ENCODE peak calls at places on chromosome 11, in four cellular contexts. D, C, M and R are unnamed samples.

GRCh38 chr11:34721646-34722045 is 100.8 kb downstream of the EHF start:
- DNase-seq in D (no peak), C (no peak), M (no peak), R (no peak)

GRCh38 chr11:122696662-122697061 is 41.1 kb downstream of the UBASH3B start:
- DNase-seq in D (no peak), C (no peak), M (no peak), R (no peak)

GRCh38 chr11:122071680-122072321 is 44.2 kb downstream of the BLID start:
- DNase-seq in D (no peak), C (peak; percentile 27), M (no peak), R (no peak)

GRCh38 chr11:59668188-59668949 is 468 bp downstream of the PATL1 start:
- DNase-seq in D (peak; percentile 53), C (peak; percentile 70), M (no peak), R (peak; percentile 63)

GRCh38 chr11:81237139-81237538 is 1496.5 kb downstream of the FAM181B start:
- DNase-seq in D (no peak), C (peak; percentile 6), M (no peak), R (no peak)

GRCh38 chr11:96055706-96056387 is 131.9 kb upstream of the MTMR2 start:
- DNase-seq in D (no peak), C (no peak), M (no peak), R (no peak)

GRCh38 chr11:132336781-132337535 is 966.5 kb downstream of the NTM start:
- DNase-seq in D (no peak), C (no peak), M (no peak), R (no peak)

GRCh38 chr11:33897761-33898403 is 6.0 kb upstream of the LMO2 start:
- DNase-seq in D (no peak), C (no peak), M (no peak), R (no peak)

GRCh38 chr11:61971177-61972111 is 4.0 kb upstream of the FTH1 start:
- DNase-seq in D (peak; percentile 97), C (peak; percentile 85), M (peak; percentile 86), R (peak; percentile 88)